ENCODE peak calls at places on chromosomes 5 and 9, in four cellular contexts. J is NB4, D is body of pancreas, O is A549. L is an unnamed sample.

GRCh38 chr9:13513262-13513661 is 233.8 kb upstream of the MPDZ start:
- DNase-seq in J (no peak), D (no peak), O (no peak), L (no peak)

GRCh38 chr9:77512876-77513275 is 135.2 kb downstream of the GNA14 start:
- DNase-seq in O (peak; percentile 57), D (no peak), J (no peak), L (no peak)

GRCh38 chr5:84688566-84688965 is 303.9 kb upstream of the EDIL3 start:
- DNase-seq in D (no peak), J (no peak), O (no peak), L (no peak)

GRCh38 chr9:32928912-32929311 is 72.5 kb downstream of the APTX start:
- DNase-seq in J (no peak), O (no peak), D (no peak), L (no peak)

GRCh38 chr5:72110401-72111013 is 3.2 kb downstream of the MAP1B start:
- DNase-seq in D (no peak), O (no peak), J (no peak), L (no peak)

GRCh38 chr5:157137691-157138090 is 5.0 kb downstream of the MED7 start:
- DNase-seq in D (no peak), O (no peak), J (no peak), L (no peak)

GRCh38 chr5:169302491-169303118 is 1.7 kb upstream of the SLIT3 start:
- DNase-seq in J (peak; percentile 75), D (peak; percentile 68), O (peak; percentile 88), L (peak; percentile 87)

GRCh38 chr5:160082589-160082988 is 36.7 kb downstream of the PWWP2A start:
- DNase-seq in O (no peak), D (no peak), J (no peak), L (no peak)

GRCh38 chr9:129441852-129442251 is 179.0 kb downstream of the C9orf50 start:
- DNase-seq in D (peak; percentile 54), O (peak; percentile 59), J (no peak), L (no peak)

GRCh38 chr5:2996248-2996647 is 244.8 kb upstream of the IRX2 start:
- DNase-seq in O (no peak), J (no peak), D (no peak), L (no peak)

GRCh38 chr9:21672762-21673161 is 129.7 kb upstream of the MTAP start:
- DNase-seq in D (no peak), J (no peak), O (no peak), L (no peak)

GRCh38 chr5:167271061-167271460 is 1020.4 kb upstream of the WWC1 start:
- DNase-seq in J (no peak), O (no peak), D (no peak), L (no peak)

GRCh38 chr5:52705720-52706119 is 82.0 kb upstream of the ITGA1 start:
- DNase-seq in O (no peak), D (no peak), J (no peak), L (no peak)

GRCh38 chr9:122126340-122127333 is 32.9 kb downstream of the NDUFA8 start:
- DNase-seq in O (no peak), J (no peak), D (no peak), L (peak; percentile 27)

GRCh38 chr5:52801329-52801728 is 13.6 kb downstream of the ITGA1 start:
- DNase-seq in O (peak; percentile 11), D (no peak), J (peak; percentile 45), L (peak; percentile 8)

GRCh38 chr5:167950126-167950721 is 341.2 kb upstream of the WWC1 start:
- DNase-seq in O (no peak), J (no peak), D (no peak), L (no peak)

DNA sequence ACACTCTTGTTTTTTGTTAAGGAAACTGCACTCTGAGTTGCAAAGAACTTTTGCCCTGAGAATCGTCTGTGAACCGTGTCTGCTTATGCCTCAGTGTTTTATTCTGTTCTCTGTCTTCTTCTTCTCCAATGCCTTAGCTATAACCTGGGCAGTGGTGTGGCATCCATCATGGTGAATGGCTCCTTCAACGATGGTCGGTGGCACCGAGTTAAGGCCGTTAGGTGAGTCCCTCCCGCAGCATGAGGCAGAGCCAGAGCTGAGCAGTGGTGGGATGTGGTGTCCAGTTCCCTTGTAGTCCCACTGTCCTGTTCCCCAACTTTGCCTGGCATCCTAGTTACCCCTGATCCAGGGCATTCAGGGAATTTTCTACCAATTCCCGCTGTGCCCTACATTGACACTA is 98.3 kb downstream of the LIFR start:
- DNase-seq in O (no peak), D (no peak), J (no peak), L (no peak)
- TF ChIP-seq CTCF in O (no peak), D (no peak), J (no peak), L (no peak)

DNA sequence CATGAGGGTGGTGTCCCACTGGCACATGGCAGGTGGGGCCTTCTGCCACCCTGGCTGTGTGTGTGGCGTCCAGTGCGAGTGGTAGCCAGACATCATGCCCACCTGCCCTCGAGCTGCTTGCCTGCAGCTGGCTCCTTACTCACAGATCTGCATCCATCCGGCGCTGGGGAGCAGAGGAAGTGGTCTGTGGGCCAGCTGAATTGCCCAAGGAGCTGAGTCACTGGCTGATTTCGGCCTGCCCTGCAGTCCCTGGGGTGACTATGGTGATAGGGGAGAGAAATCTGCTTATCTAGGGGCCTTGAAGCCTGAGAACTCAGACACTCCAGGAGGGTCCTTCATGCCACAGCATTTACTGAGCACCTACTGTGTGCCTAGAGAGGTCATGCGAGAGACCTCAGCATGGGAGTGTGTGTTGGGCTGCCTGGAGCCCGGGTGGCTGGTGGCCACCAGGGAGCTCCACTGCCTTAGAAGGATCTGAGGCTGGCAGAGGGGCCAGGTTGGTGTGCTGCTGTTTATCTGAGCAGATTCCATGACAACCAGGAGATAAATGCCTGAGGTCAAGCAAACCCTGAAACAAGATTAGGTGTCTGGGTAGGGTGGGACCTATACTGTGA is 57.1 kb downstream of the SLC22A5 start:
- DNase-seq in J (peak; percentile 98), O (peak; percentile 46), D (peak; percentile 77), L (no peak)
- TF ChIP-seq CTCF in J (peak; percentile 27), O (peak; percentile 20), D (no peak), L (no peak)

GRCh38 chr5:61790678-61791077 is 458.6 kb downstream of the ZSWIM6 start:
- DNase-seq in O (peak; percentile 14), J (no peak), D (peak; percentile 69), L (no peak)
- TF ChIP-seq CTCF in O (no peak), J (no peak), D (no peak), L (no peak)

GRCh38 chr5:137605377-137605776 is 106.3 kb upstream of the SPOCK1 start:
- DNase-seq in D (no peak), O (no peak), J (no peak), L (no peak)
- TF ChIP-seq CTCF in D (no peak), O (no peak), J (no peak), L (peak; percentile 36)

GRCh38 chr9:92603990-92604389 is 65.9 kb downstream of the IPPK start:
- DNase-seq in O (no peak), J (no peak), D (no peak), L (no peak)

GRCh38 chr9:92603100-92603499 is 66.8 kb downstream of the IPPK start:
- DNase-seq in J (no peak), O (no peak), D (no peak), L (no peak)

GRCh38 chr9:92600742-92601261 is 65.0 kb upstream of the ECM2 start:
- DNase-seq in O (no peak), J (no peak), D (no peak), L (no peak)

GRCh38 chr9:92598382-92598781 is 62.6 kb upstream of the ECM2 start:
- DNase-seq in J (no peak), O (no peak), D (no peak), L (no peak)

GRCh38 chr9:92600075-92600741 is 64.4 kb upstream of the ECM2 start:
- DNase-seq in J (no peak), D (no peak), O (no peak), L (no peak)
- TF ChIP-seq CTCF in J (no peak), D (no peak), O (no peak), L (no peak)

GRCh38 chr5:56326116-56326515 is 93.0 kb upstream of the ANKRD55 start:
- DNase-seq in J (peak; percentile 52), O (no peak), D (no peak), L (no peak)
- TF ChIP-seq CTCF in J (no peak), O (no peak), D (no peak), L (no peak)

DNA sequence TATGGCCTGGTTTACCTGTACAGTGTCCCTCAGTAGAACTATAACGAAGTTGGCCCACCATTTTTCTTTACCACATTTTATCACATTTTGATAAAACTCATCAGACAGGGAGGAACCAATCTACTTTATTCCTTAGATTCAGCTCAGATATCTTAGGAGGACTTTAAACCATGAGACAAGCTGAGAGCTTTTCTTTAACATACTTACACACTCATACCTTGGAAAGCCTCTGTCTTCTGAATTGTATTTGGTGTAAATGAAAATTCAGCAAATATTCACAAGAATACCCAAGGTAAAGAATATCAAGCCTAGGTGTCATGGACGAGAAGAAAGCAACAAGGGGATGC is 313.2 kb downstream of the ENC1 start:
- DNase-seq in D (no peak), O (no peak), J (no peak), L (no peak)
- TF ChIP-seq CTCF in D (no peak), O (no peak), J (no peak), L (no peak)

L was measured in nephron progenitor cell.